ENCODE peak calls at places on chromosomes 16 and 17, in four cellular contexts. M is IMR-90, W is tibial nerve, X is colonic mucosa. N is an unnamed sample.

GRCh38 chr17:33137411-33137810 is 145.8 kb downstream of the SPACA3 start:
- DNase-seq in W (no peak), M (no peak), X (no peak), N (no peak)

GRCh38 chr16:51982715-51983680 is 563.9 kb downstream of the TOX3 start:
- DNase-seq in M (peak; percentile 78), W (no peak), X (peak; percentile 54), N (peak; percentile 81)

GRCh38 chr16:57795431-57795878 is 6.8 kb downstream of the KIFC3 start:
- DNase-seq in X (no peak), W (no peak), M (peak; percentile 38), N (peak; percentile 70)

GRCh38 chr17:48420823-48421222 is 9.2 kb downstream of the SKAP1 start:
- DNase-seq in M (no peak), X (no peak), W (no peak), N (no peak)

GRCh38 chr16:67917852-67918236 is 13.8 kb downstream of the CTRL start:
- DNase-seq in M (peak; percentile 93), X (no peak), W (no peak), N (peak; percentile 87)

GRCh38 chr16:878071-878784 is 77.7 kb upstream of the GNG13 start:
- DNase-seq in X (no peak), M (peak; percentile 35), W (no peak), N (no peak)

GRCh38 chr17:33012522-33013033 is 20.9 kb downstream of the SPACA3 start:
- DNase-seq in M (peak; percentile 98), X (no peak), W (no peak), N (peak; percentile 77)

GRCh38 chr17:67980456-67980855 is 15.8 kb downstream of the C17orf58 start:
- DNase-seq in W (no peak), X (peak; percentile 15), M (no peak), N (no peak)

GRCh38 chr16:1291576-1291974 is 17.9 kb upstream of the UBE2I start:
- DNase-seq in W (no peak), X (no peak), M (no peak), N (no peak)

GRCh38 chr17:34472363-34472762 is 107.0 kb upstream of the TMEM132E start:
- DNase-seq in M (no peak), W (no peak), X (no peak), N (no peak)

GRCh38 chr17:60156746-60157145 is 7.0 kb downstream of the CA4 start:
- DNase-seq in X (no peak), W (no peak), M (no peak), N (no peak)

GRCh38 chr17:43543300-43543699 is 2.8 kb downstream of the ETV4 start:
- DNase-seq in X (no peak), W (no peak), M (peak; percentile 19), N (no peak)

GRCh38 chr17:60383379-60383778 is 8.6 kb downstream of the USP32 start:
- DNase-seq in M (no peak), W (no peak), X (no peak), N (no peak)

GRCh38 chr17:41906465-41907184 is 12.1 kb downstream of the ACLY start:
- DNase-seq in M (peak; percentile 35), W (no peak), X (no peak), N (no peak)

GRCh38 chr17:48551206-48551597 is 6.3 kb upstream of the HOXB2 start:
- DNase-seq in X (no peak), M (peak; percentile 42), W (no peak), N (no peak)

GRCh38 chr16:525123-525519 is 2.4 kb upstream of the CAPN15 start:
- DNase-seq in M (no peak), X (no peak), W (no peak), N (no peak)

GRCh38 chr17:6456914-6457687 is 12.8 kb downstream of the PIMREG start:
- DNase-seq in W (no peak), M (peak; percentile 76), X (peak; percentile 71), N (peak; percentile 65)

GRCh38 chr16:66902648-66903543 is 15.8 kb downstream of the CDH16 start:
- DNase-seq in X (no peak), M (no peak), W (no peak), N (no peak)

GRCh38 chr16:57675752-57676623 is 7.9 kb downstream of the ADGRG3 start:
- DNase-seq in W (no peak), M (no peak), X (no peak), N (peak; percentile 19)

GRCh38 chr17:35540589-35541404 is 3.3 kb upstream of the SLFN12L start:
- DNase-seq in X (peak; percentile 43), W (peak; percentile 20), M (peak; percentile 51), N (peak; percentile 68)

GRCh38 chr17:74758846-74759163 is 10.4 kb downstream of the NHERF1 start:
- DNase-seq in M (peak; percentile 27), X (no peak), W (no peak), N (peak; percentile 48)

GRCh38 chr17:35428229-35428628 is 4.1 kb downstream of the SLFN12 start:
- DNase-seq in M (no peak), W (no peak), X (no peak), N (no peak)

GRCh38 chr17:77535435-77535834 is 394.7 kb downstream of the SEC14L1 start:
- DNase-seq in W (no peak), M (no peak), X (no peak), N (no peak)

GRCh38 chr16:1543085-1543896 is 9.8 kb downstream of the TMEM204 start:
- DNase-seq in W (no peak), M (peak; percentile 76), X (peak; percentile 40), N (peak; percentile 91)

GRCh38 chr17:57484081-57484666 is 227.9 kb downstream of the MSI2 start:
- DNase-seq in W (no peak), X (no peak), M (peak; percentile 43), N (no peak)

GRCh38 chr17:35313875-35314409 is 59.5 kb downstream of the SLFN11 start:
- DNase-seq in W (no peak), X (no peak), M (no peak), N (no peak)

GRCh38 chr17:79834575-79835469 is 4.4 kb downstream of the CBX4 start:
- DNase-seq in X (peak; percentile 31), W (no peak), M (no peak), N (no peak)

GRCh38 chr17:74585711-74586110 is 6.4 kb downstream of the CD300LD start:
- DNase-seq in W (no peak), X (no peak), M (no peak), N (no peak)

GRCh38 chr17:7459961-7460545 is 15.2 kb downstream of the CHRNB1 start:
- DNase-seq in M (no peak), W (no peak), X (no peak), N (no peak)

GRCh38 chr17:45770632-45771472 is 13.3 kb upstream of the CRHR1 start:
- DNase-seq in X (no peak), W (no peak), M (no peak), N (no peak)

GRCh38 chr16:56269824-56270684 is 78.8 kb downstream of the GNAO1 start:
- DNase-seq in W (no peak), X (no peak), M (peak; percentile 86), N (peak; percentile 77)

GRCh38 chr17:17518019-17518418 is 21.8 kb upstream of the RASD1 start:
- DNase-seq in M (no peak), X (no peak), W (no peak), N (no peak)

GRCh38 chr16:56788435-56788834 is 58.5 kb downstream of the NUP93 start:
- DNase-seq in M (no peak), W (no peak), X (no peak), N (no peak)

GRCh38 chr16:85078176-85078700 is 34.0 kb downstream of the CIBAR2 start:
- DNase-seq in M (no peak), X (no peak), W (no peak), N (no peak)

GRCh38 chr16:85077576-85078125 is 34.6 kb downstream of the CIBAR2 start:
- DNase-seq in M (no peak), X (no peak), W (no peak), N (no peak)

GRCh38 chr16:85078952-85079351 is 33.3 kb downstream of the CIBAR2 start:
- DNase-seq in W (no peak), X (no peak), M (no peak), N (no peak)

GRCh38 chr16:85075236-85075924 is 36.9 kb downstream of the CIBAR2 start:
- DNase-seq in X (no peak), M (no peak), W (no peak), N (no peak)

DNA sequence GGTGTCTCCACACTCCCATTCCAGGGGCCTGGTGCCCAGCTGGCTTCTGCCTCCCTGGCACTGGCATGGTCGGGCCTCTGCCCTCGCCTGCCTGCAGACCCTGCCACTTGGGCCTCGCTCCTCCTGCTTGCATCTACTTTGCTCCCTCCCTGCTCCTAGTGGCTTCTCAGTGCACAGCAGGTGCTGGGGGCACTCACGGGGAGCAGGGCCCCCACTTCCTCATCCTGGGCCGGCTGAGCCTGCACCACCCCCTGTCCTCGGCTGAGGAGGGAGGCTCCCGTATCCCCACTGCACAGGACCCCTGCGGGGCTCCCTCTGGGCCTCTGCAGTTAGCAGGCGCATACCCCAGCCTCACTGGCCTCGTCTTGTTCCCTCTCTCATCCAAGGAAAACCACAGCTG is 35.2 kb downstream of the CIBAR2 start:
- DNase-seq in W (no peak), X (no peak), M (no peak), N (no peak)
- TF ChIP-seq CTCF in W (no peak), X (no peak), M (no peak), N (no peak)

GRCh38 chr17:8629371-8630226 is 926 bp downstream of the MYH10 start:
- DNase-seq in W (no peak), X (peak; percentile 32), M (no peak), N (peak; percentile 44)

GRCh38 chr17:8630227-8630801 is at the start of gene MYH10:
- DNase-seq in X (no peak), W (no peak), M (no peak), N (no peak)

GRCh38 chr17:8628172-8628571 is 2.4 kb downstream of the MYH10 start:
- DNase-seq in M (no peak), W (no peak), X (no peak), N (no peak)

GRCh38 chr17:8630802-8631553 is 453 bp upstream of the MYH10 start:
- DNase-seq in M (peak; percentile 100), X (peak; percentile 98), W (peak; percentile 92), N (peak; percentile 99)

DNA sequence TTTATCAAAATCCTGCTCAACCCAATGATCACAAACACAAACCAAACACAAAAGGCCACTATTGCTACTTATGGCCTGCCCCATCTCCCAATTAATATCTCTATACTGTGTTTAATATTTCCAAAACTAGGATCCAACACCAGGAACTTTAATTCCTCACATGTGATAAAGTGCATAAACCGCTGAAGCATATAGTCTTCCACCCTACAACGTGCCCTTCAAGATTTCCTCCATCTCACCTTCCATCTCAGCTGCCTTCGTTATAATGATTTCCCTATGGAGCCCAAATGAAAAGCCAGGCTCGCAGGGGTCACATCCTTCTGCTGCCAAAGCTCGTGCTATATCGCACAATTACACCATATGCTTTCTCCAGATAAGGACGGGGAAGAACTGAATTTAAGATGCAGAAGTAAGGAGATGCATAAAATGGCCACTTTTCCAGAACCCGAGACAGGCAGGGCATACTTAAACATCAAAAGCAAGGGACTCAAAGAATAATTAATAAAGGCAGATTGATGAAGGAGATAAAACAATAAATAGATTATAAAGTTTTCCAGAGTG is 1.8 kb downstream of the MYH10 start:
- DNase-seq in W (no peak), M (no peak), X (no peak), N (no peak)
- H3K4me3 ChIP-seq in W (peak overlapping the region; percentile 62), M (peak overlapping the region; percentile 75), X (no peak overlapping the region), N (peak overlapping the region; percentile 78)

GRCh38 chr16:53421248-53421647 is 13.0 kb upstream of the RBL2 start:
- DNase-seq in M (no peak), X (no peak), W (no peak), N (no peak)
- TF ChIP-seq CTCF in M (no peak), X (no peak), W (no peak), N (no peak)

GRCh38 chr16:12300490-12300889 is 324.0 kb downstream of the SNX29 start:
- DNase-seq in W (no peak), X (no peak), M (no peak), N (no peak)
- H3K4me3 ChIP-seq in W (no peak overlapping the region), X (no peak overlapping the region), M (no peak overlapping the region), N (no peak overlapping the region)

GRCh38 chr17:73231841-73232586 is 29.7 kb downstream of the CPSF4L start:
- DNase-seq in W (peak; percentile 94), X (peak; percentile 98), M (peak; percentile 92), N (peak; percentile 96)
- TF ChIP-seq CTCF in W (peak; percentile 37), X (no peak), M (peak; percentile 11), N (no peak)

N was measured in cardiac fibroblast.